ENCODE peak calls at places on chromosomes 1 and 21, in five cellular contexts. J is activated T-cell treated with anti-CD3 and anti-CD28 coated beads for 1 hour; B is HTR-8/SVneo; L is activated naive CD8-positive, alpha-beta T cell treated with anti-CD3 and anti-CD28 coated beads, Interleukin-2, amount 50 U/mL, for 24 hours; D is GM18507. F is an unnamed sample.

GRCh38 chr1:17616731-17617279 is 77.3 kb downstream of the ARHGEF10L start:
- DNase-seq in J (no peak), B (no peak), L (no peak), D (no peak), F (no peak)

GRCh38 chr1:55572878-55573734 is 357.9 kb upstream of the USP24 start:
- DNase-seq in J (no peak), B (no peak), L (no peak), D (no peak), F (no peak)

GRCh38 chr1:203174324-203174985 is 1.2 kb downstream of the MYBPH start:
- DNase-seq in J (no peak), B (no peak), L (no peak), D (no peak), F (no peak)

GRCh38 chr1:44406761-44407429 is 1.8 kb downstream of the RNF220 start:
- DNase-seq in J (no peak), B (no peak), L (peak), D (no peak), F (no peak)

GRCh38 chr1:203163891-203164635 is 11.6 kb downstream of the MYBPH start:
- DNase-seq in J (no peak), B (no peak), L (no peak), D (no peak), F (peak)

GRCh38 chr1:172990598-172991215 is 60.0 kb downstream of the TNFSF18 start:
- DNase-seq in J (no peak), B (peak), L (no peak), D (no peak), F (no peak)

GRCh38 chr21:37749132-37749531 is 167.1 kb downstream of the KCNJ6 start:
- DNase-seq in J (no peak), B (no peak), L (no peak), D (no peak), F (no peak)

GRCh38 chr1:183023146-183023600 is at the start of gene LAMC1:
- DNase-seq in J (no peak), B (peak), L (peak), D (peak), F (peak)

GRCh38 chr1:184160942-184161698 is 109.6 kb downstream of the TSEN15 start:
- DNase-seq in J (no peak), B (peak), L (peak), D (no peak), F (no peak)

GRCh38 chr1:17184161-17184665 is 20.7 kb upstream of the PADI1 start:
- DNase-seq in J (no peak), B (no peak), L (no peak), D (no peak), F (no peak)

GRCh38 chr1:30420519-30421050 is 302.8 kb downstream of the MATN1 start:
- DNase-seq in J (no peak), B (no peak), L (no peak), D (no peak), F (no peak)

GRCh38 chr21:45130324-45130774 is 56.0 kb downstream of the ADARB1 start:
- DNase-seq in J (no peak), B (peak), L (no peak), D (no peak), F (no peak)

GRCh38 chr1:218874801-218875400 is 298.8 kb upstream of the LYPLAL1 start:
- DNase-seq in J (no peak), B (no peak), L (no peak), D (no peak), F (no peak)

GRCh38 chr1:77978293-77978968 is 441 bp downstream of the FUBP1 start:
- DNase-seq in J (peak), B (no peak), L (peak), D (peak), F (peak)